ENCODE peak calls at places on chromosomes 11 and 22, in nine cellular contexts. O is GM12891; B is GM10248; K is astrocyte of the hippocampus; L is SK-N-SH; N is stimulated activated CD4-positive, alpha-beta T cell treated with anti-CD3 and anti-CD28 coated beads, Interleukin-2, amount 100 ng/mL, for 48 hours; T is fibroblast of lung; M is NCI-H460; Y is NCI-H1105 treated with DMSO at 0.1 percent for 48 hours. R is an unnamed sample.

GRCh38 chr11:110711776-110712642 is at the start of gene ARHGAP20:
- DNase-seq in O (peak), B (peak), K (peak), L (peak), N (peak), T (peak), M (no peak), Y (peak), R (peak)

GRCh38 chr11:67302571-67303131 is 679 bp upstream of the SSH3 start:
- DNase-seq in O (no peak), B (no peak), K (peak), L (no peak), N (no peak), T (no peak), M (peak), Y (peak), R (no peak)

GRCh38 chr22:36671398-36671797 is 32.2 kb downstream of the CACNG2 start:
- DNase-seq in O (no peak), B (no peak), K (no peak), L (no peak), N (no peak), T (no peak), M (no peak), Y (no peak), R (no peak)

GRCh38 chr11:128451651-128452470 is 135.5 kb downstream of the ETS1 start:
- DNase-seq in O (no peak), B (no peak), K (peak), L (no peak), N (no peak), T (peak), M (no peak), Y (no peak), R (peak)

GRCh38 chr22:46444390-46444854 is 93.0 kb downstream of the CELSR1 start:
- DNase-seq in O (no peak), B (no peak), K (no peak), L (no peak), N (no peak), T (no peak), M (no peak), Y (no peak), R (peak)

GRCh38 chr11:47861762-47862161 is 13.6 kb upstream of the NUP160 start:
- DNase-seq in O (no peak), B (no peak), K (peak), L (no peak), N (no peak), T (peak), M (peak), Y (no peak), R (no peak)

GRCh38 chr11:102946237-102946636 is 9.3 kb downstream of the MMP13 start:
- DNase-seq in O (no peak), B (no peak), K (no peak), L (no peak), N (no peak), T (no peak), M (no peak), Y (no peak), R (peak)

GRCh38 chr11:3028808-3029207 is 28.4 kb downstream of the CARS1 start:
- DNase-seq in O (no peak), B (no peak), K (no peak), L (no peak), N (no peak), T (no peak), M (no peak), Y (no peak), R (no peak)

GRCh38 chr11:128042290-128042751 is 545.0 kb downstream of the ETS1 start:
- DNase-seq in O (no peak), B (no peak), K (no peak), L (peak), N (no peak), T (peak), M (no peak), Y (no peak), R (no peak)

GRCh38 chr22:45235101-45235777 is 5.5 kb downstream of the KIAA0930 start:
- DNase-seq in O (peak), B (peak), K (no peak), L (no peak), N (no peak), T (no peak), M (no peak), Y (peak), R (no peak)

GRCh38 chr11:72752088-72752914 is at the start of gene ARAP1:
- DNase-seq in O (peak), B (peak), K (peak), L (peak), N (peak), T (peak), M (peak), Y (peak), R (peak)

GRCh38 chr11:104541706-104542105 is 356.6 kb downstream of the CASP12 start:
- DNase-seq in O (no peak), B (no peak), K (no peak), L (no peak), N (no peak), T (no peak), M (no peak), Y (peak), R (no peak)

GRCh38 chr11:6234314-6235031 is at the start of gene FHIP1B:
- DNase-seq in O (peak), B (peak), K (peak), L (peak), N (peak), T (peak), M (peak), Y (peak), R (peak)

GRCh38 chr11:19162946-19163345 is 38.8 kb downstream of the CSRP3 start:
- DNase-seq in O (no peak), B (no peak), K (no peak), L (no peak), N (no peak), T (no peak), M (no peak), Y (no peak), R (no peak)

GRCh38 chr11:130609121-130610035 is 160.9 kb downstream of the ADAMTS15 start:
- DNase-seq in O (no peak), B (no peak), K (no peak), L (no peak), N (no peak), T (no peak), M (no peak), Y (no peak), R (peak)

GRCh38 chr11:94851864-94852581 is 83.9 kb downstream of the AMOTL1 start:
- DNase-seq in O (no peak), B (no peak), K (peak), L (no peak), N (no peak), T (no peak), M (no peak), Y (peak), R (no peak)

GRCh38 chr22:42194953-42195352 is 64.3 kb upstream of the CYP2D6 start:
- DNase-seq in O (no peak), B (no peak), K (no peak), L (no peak), N (no peak), T (no peak), M (no peak), Y (no peak), R (no peak)

GRCh38 chr22:42948205-42948804 is 66.6 kb downstream of the PACSIN2 start:
- DNase-seq in O (no peak), B (no peak), K (no peak), L (no peak), N (no peak), T (no peak), M (no peak), Y (no peak), R (no peak)

R was measured in SK-MEL-5.